ENCODE peak calls at places on chromosomes 4 and X, in eight cellular contexts. F is choroid plexus epithelial cell, E is heart right ventricle, X is fibroblast of the aortic adventitia, Y is upper lobe of right lung, U is ascending aorta, N is astrocyte of the spinal cord, K is heart left ventricle. H is an unnamed sample.

GRCh38 chr4:40908702-40909362 is 159.1 kb downstream of the NSUN7 start:
- DNase-seq in F (peak), E (peak), X (peak), Y (peak), U (peak), N (peak), K (peak), H (peak)

GRCh38 chr4:137530176-137530575 is 2.1 kb downstream of the PCDH18 start:
- DNase-seq in F (peak), E (no peak), X (peak), Y (no peak), U (no peak), N (peak), K (no peak), H (peak)

GRCh38 chrX:53716328-53717088 is 30.0 kb upstream of the HUWE1 start:
- DNase-seq in F (peak), E (no peak), X (peak), Y (no peak), U (no peak), N (peak), K (no peak), H (peak)

GRCh38 chr4:101019941-101020401 is 327.4 kb downstream of the PPP3CA start:
- DNase-seq in F (peak), E (no peak), X (no peak), Y (no peak), U (no peak), N (no peak), K (no peak), H (peak)

GRCh38 chrX:150731795-150732194 is 38.6 kb downstream of the MTMR1 start:
- DNase-seq in F (peak), E (no peak), X (peak), Y (no peak), U (no peak), N (peak), K (no peak), H (peak)

GRCh38 chr4:186829740-186830449 is 106.2 kb upstream of the FAT1 start:
- DNase-seq in F (peak), E (no peak), X (peak), Y (no peak), U (no peak), N (peak), K (no peak), H (peak)

GRCh38 chr4:141432000-141432712 is 204.2 kb upstream of the IL15 start:
- DNase-seq in F (peak), E (no peak), X (peak), Y (no peak), U (no peak), N (no peak), K (no peak), H (peak)

GRCh38 chr4:91958651-91959050 is 345.1 kb upstream of the GRID2 start:
- DNase-seq in F (peak), E (no peak), X (peak), Y (no peak), U (no peak), N (peak), K (no peak), H (no peak)

GRCh38 chr4:184102488-184102887 is 115.2 kb downstream of the ENPP6 start:
- DNase-seq in F (no peak), E (no peak), X (no peak), Y (no peak), U (peak), N (no peak), K (no peak), H (no peak)

GRCh38 chrX:40513012-40513411 is 67.8 kb upstream of the ATP6AP2 start:
- DNase-seq in F (no peak), E (no peak), X (no peak), Y (peak), U (no peak), N (no peak), K (no peak), H (no peak)

GRCh38 chr4:74311696-74312313 is 3.5 kb downstream of the EPGN start:
- DNase-seq in F (peak), E (no peak), X (peak), Y (no peak), U (no peak), N (peak), K (no peak), H (peak)

GRCh38 chr4:142452132-142452855 is 393.8 kb downstream of the INPP4B start:
- DNase-seq in F (no peak), E (no peak), X (peak), Y (no peak), U (no peak), N (no peak), K (no peak), H (peak)

GRCh38 chr4:37767546-37767945 is 58.9 kb upstream of the PGM2 start:
- DNase-seq in F (peak), E (peak), X (peak), Y (peak), U (peak), N (peak), K (peak), H (no peak)

GRCh38 chrX:45187731-45188130 is 12.9 kb downstream of the DIPK2B start:
- DNase-seq in F (peak), E (no peak), X (no peak), Y (no peak), U (no peak), N (no peak), K (no peak), H (no peak)

GRCh38 chrX:14718403-14718802 is 154.5 kb downstream of the FANCB start:
- DNase-seq in F (no peak), E (no peak), X (no peak), Y (no peak), U (no peak), N (no peak), K (no peak), H (no peak)

GRCh38 chr4:75107703-75108612 is 175.0 kb downstream of the PARM1 start:
- DNase-seq in F (no peak), E (no peak), X (no peak), Y (no peak), U (no peak), N (no peak), K (no peak), H (peak)

GRCh38 chr4:145583191-145583590 is 36.0 kb upstream of the MMAA start:
- DNase-seq in F (no peak), E (no peak), X (no peak), Y (no peak), U (no peak), N (no peak), K (no peak), H (no peak)

GRCh38 chrX:38175140-38175539 is 45.5 kb downstream of the SRPX start:
- DNase-seq in F (peak), E (no peak), X (no peak), Y (no peak), U (no peak), N (peak), K (peak), H (peak)

GRCh38 chrX:12978205-12979010 is 3.5 kb downstream of the TMSB4X start:
- DNase-seq in F (peak), E (peak), X (peak), Y (peak), U (peak), N (peak), K (no peak), H (peak)

GRCh38 chrX:37425370-37425769 is 76.2 kb downstream of the PRRG1 start:
- DNase-seq in F (peak), E (no peak), X (no peak), Y (no peak), U (no peak), N (peak), K (no peak), H (no peak)

GRCh38 chr4:113884655-113885054 is 94.8 kb downstream of the ARSJ start:
- DNase-seq in F (no peak), E (no peak), X (no peak), Y (no peak), U (no peak), N (no peak), K (no peak), H (no peak)

GRCh38 chr4:95548738-95549245 is at the start of gene UNC5C:
- DNase-seq in F (peak), E (peak), X (peak), Y (peak), U (peak), N (peak), K (peak), H (peak)

DNA sequence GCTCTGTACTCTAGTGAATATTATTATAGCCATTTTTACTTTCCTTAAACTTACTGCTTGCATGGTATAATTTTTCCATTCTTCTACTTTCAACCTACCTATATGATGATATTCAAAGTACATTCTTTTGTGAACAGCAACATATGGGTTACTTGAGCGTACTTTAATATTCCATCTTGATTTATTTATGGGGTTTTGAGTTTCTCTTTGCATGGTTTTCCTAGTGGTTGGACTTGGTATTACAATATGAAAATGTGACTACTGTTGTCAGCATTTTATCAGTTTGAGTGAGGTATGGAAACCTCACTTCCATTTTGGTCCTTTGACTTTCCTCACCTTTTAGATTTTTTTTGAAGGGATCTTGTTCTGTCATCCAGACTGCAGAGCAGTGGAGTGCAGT is 35.9 kb downstream of the ADGRG4 start:
- DNase-seq in F (peak), E (no peak), X (peak), Y (no peak), U (no peak), N (no peak), K (no peak), H (peak)
- TF ChIP-seq CTCF in F (no peak), E (peak), X (peak), Y (no peak), U (no peak), N (peak), K (no peak), H (peak)

DNA sequence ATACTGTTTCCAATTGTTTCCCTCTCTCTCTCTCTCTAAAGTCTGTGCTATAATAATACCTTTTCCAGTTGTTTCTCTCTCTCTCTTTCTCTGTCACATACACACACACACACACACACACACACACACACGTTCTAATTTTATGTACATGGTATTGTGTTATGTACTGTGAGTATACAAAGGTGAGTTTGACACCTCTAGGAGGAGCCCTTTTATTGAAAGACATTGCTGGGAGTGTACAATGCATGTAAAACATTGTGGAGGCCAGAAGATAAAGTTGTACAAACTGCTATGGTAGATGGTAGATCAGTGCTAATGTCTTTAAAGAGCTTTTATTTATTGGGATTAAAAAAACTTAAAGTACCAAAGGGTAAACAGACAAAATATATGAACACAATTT is 53.6 kb downstream of the BLTP1 start:
- DNase-seq in F (no peak), E (no peak), X (no peak), Y (no peak), U (no peak), N (no peak), K (no peak), H (no peak)
- H3K4me3 ChIP-seq in F (no peak), E (no peak), X (no peak), Y (no peak), U (no peak), N (no peak), K (no peak), H (no peak)

DNA sequence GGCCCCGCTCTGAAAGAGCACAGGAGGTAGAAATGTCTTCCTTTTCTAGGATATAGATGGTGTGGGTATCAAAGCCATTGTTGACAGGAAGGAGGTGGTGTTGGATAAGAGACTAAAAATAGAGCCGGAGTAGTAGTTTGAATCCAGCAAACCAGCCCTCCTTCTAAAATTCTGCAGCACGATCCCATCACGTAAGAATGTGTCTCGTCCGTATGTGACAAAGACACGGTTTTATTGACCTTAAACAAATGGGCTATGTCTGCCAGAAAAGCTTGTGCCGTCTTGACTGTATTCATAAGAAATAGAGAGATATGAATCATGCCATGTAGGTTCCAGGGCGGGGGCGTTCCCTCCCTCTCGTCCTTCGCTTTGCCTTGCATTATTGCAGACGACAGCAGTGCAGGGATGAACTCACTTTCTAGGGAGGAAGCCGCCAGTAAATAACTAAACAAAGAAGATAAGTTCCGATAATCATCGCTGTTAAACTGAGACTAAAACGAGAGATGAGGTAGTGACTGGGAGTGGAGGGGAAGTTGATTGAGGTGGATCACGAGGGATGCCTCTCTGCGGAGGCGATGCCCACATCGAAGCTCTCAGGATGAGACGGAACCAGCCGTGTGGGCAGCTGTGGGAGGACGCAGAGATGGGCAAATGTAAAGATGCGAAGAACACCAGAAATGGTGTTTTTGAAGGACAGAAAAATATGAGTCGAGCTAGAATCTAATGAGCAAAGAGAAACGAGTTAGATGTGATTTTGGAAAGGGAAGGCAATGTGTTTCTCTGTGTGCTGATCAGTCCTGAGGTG is 3.4 kb downstream of the TENM3 start:
- DNase-seq in F (no peak), E (no peak), X (no peak), Y (no peak), U (no peak), N (no peak), K (no peak), H (peak)
- TF ChIP-seq CTCF in F (no peak), E (no peak), X (no peak), Y (no peak), U (no peak), N (no peak), K (no peak), H (no peak)

GRCh38 chr4:52554606-52555355 is 104.3 kb downstream of the USP46 start:
- DNase-seq in F (no peak), E (no peak), X (no peak), Y (no peak), U (no peak), N (no peak), K (no peak), H (peak)
- H3K4me3 ChIP-seq in F (no peak), E (no peak), X (no peak), Y (no peak), U (no peak), N (no peak), K (no peak), H (no peak)

GRCh38 chrX:123976671-123977316 is 15.3 kb downstream of the STAG2 start:
- DNase-seq in F (peak), E (no peak), X (peak), Y (no peak), U (no peak), N (peak), K (no peak), H (peak)
- TF ChIP-seq CTCF in F (peak), E (no peak), X (no peak), Y (peak), U (no peak), N (no peak), K (no peak), H (peak)

GRCh38 chrX:149720021-149720689 is 8.3 kb downstream of the MAGEA11 start:
- DNase-seq in F (no peak), E (no peak), X (no peak), Y (no peak), U (no peak), N (no peak), K (no peak), H (no peak)

GRCh38 chrX:149717803-149718202 is 5.9 kb downstream of the MAGEA11 start:
- DNase-seq in F (no peak), E (no peak), X (no peak), Y (no peak), U (no peak), N (no peak), K (no peak), H (no peak)

GRCh38 chrX:149721778-149722177 is 9.9 kb downstream of the MAGEA11 start:
- DNase-seq in F (no peak), E (no peak), X (no peak), Y (no peak), U (no peak), N (no peak), K (no peak), H (no peak)

GRCh38 chrX:149715468-149715867 is 3.6 kb downstream of the MAGEA11 start:
- DNase-seq in F (no peak), E (no peak), X (no peak), Y (no peak), U (no peak), N (no peak), K (no peak), H (no peak)

GRCh38 chrX:149718757-149719156 is 6.9 kb downstream of the MAGEA11 start:
- DNase-seq in F (no peak), E (no peak), X (no peak), Y (no peak), U (no peak), N (no peak), K (no peak), H (no peak)
- H3K4me3 ChIP-seq in F (no peak), E (no peak), X (no peak), Y (no peak), U (no peak), N (no peak), K (no peak), H (no peak)

GRCh38 chr4:16914208-16914607 is 15.8 kb upstream of the LDB2 start:
- DNase-seq in F (peak), E (no peak), X (peak), Y (no peak), U (no peak), N (peak), K (no peak), H (no peak)
- TF ChIP-seq CTCF in F (peak), E (peak), X (peak), Y (peak), U (no peak), N (peak), K (peak), H (peak)

GRCh38 chr4:25103423-25103822 is 56.8 kb downstream of the SEPSECS start:
- DNase-seq in F (no peak), E (peak), X (peak), Y (no peak), U (no peak), N (no peak), K (no peak), H (no peak)

GRCh38 chr4:25098964-25099843 is 61.0 kb downstream of the SEPSECS start:
- DNase-seq in F (peak), E (peak), X (peak), Y (no peak), U (no peak), N (peak), K (peak), H (peak)

GRCh38 chr4:25101836-25102235 is 58.4 kb downstream of the SEPSECS start:
- DNase-seq in F (no peak), E (no peak), X (no peak), Y (no peak), U (no peak), N (no peak), K (no peak), H (no peak)

GRCh38 chr4:25100710-25101109 is 59.5 kb downstream of the SEPSECS start:
- DNase-seq in F (no peak), E (no peak), X (no peak), Y (no peak), U (no peak), N (no peak), K (no peak), H (no peak)

GRCh38 chr4:25100156-25100555 is 60.1 kb downstream of the SEPSECS start:
- DNase-seq in F (no peak), E (no peak), X (peak), Y (no peak), U (no peak), N (no peak), K (no peak), H (no peak)
- H3K4me3 ChIP-seq in F (no peak), E (no peak), X (no peak), Y (no peak), U (no peak), N (no peak), K (no peak), H (no peak)